ENCODE peak calls at places on chromosomes 12 and 14, in seven cellular contexts. W, L, G, M, Y, D and V are unnamed samples.

GRCh38 chr12:45334396-45334795 is 118.5 kb downstream of the ANO6 start:
- DNase-seq in W (no peak), D (no peak), M (no peak), Y (no peak), G (no peak), L (no peak), V (no peak)

GRCh38 chr14:73233564-73233963 is 3.7 kb upstream of the PAPLN start:
- DNase-seq in M (no peak), L (no peak), G (no peak), D (peak; percentile 29), W (no peak), Y (no peak), V (no peak)

GRCh38 chr14:51208982-51209381 is 31.1 kb upstream of the TMX1 start:
- DNase-seq in L (no peak), D (no peak), Y (no peak), W (no peak), G (no peak), M (no peak), V (no peak)

GRCh38 chr14:67492538-67492937 is 4.0 kb upstream of the TMEM229B start:
- DNase-seq in M (no peak), G (no peak), D (no peak), L (no peak), Y (no peak), W (no peak), V (no peak)

GRCh38 chr14:94447986-94448808 is 4.4 kb downstream of the SERPINA11 start:
- DNase-seq in M (no peak), D (no peak), W (no peak), Y (no peak), G (no peak), L (no peak), V (no peak)

GRCh38 chr14:29489911-29490310 is 437.7 kb downstream of the PRKD1 start:
- DNase-seq in M (no peak), Y (no peak), W (no peak), D (no peak), L (no peak), G (no peak), V (no peak)

GRCh38 chr12:56520025-56520810 is 1.4 kb upstream of the RBMS2 start:
- DNase-seq in L (no peak), G (peak; percentile 59), W (peak; percentile 62), Y (no peak), M (no peak), D (no peak), V (no peak)

GRCh38 chr12:131432532-131433260 is 278.2 kb upstream of the SFSWAP start:
- DNase-seq in M (no peak), G (no peak), Y (no peak), D (peak; percentile 38), L (no peak), W (no peak), V (no peak)

GRCh38 chr12:56158926-56159461 is 835 bp downstream of the MYL6 start:
- DNase-seq in W (peak; percentile 78), G (peak; percentile 80), L (no peak), M (peak; percentile 50), Y (peak; percentile 72), D (peak; percentile 97), V (no peak)

GRCh38 chr12:129351481-129351880 is 498.2 kb downstream of the GLT1D1 start:
- DNase-seq in W (no peak), L (no peak), Y (no peak), G (no peak), D (no peak), M (no peak), V (no peak)

GRCh38 chr14:73753887-73754880 is 40.0 kb upstream of the PNMA1 start:
- DNase-seq in L (no peak), Y (no peak), M (no peak), G (peak; percentile 54), W (no peak), D (peak; percentile 83), V (no peak)

GRCh38 chr12:104358353-104359003 is 54.9 kb downstream of the EID3 start:
- DNase-seq in L (peak; percentile 69), W (peak; percentile 70), M (no peak), G (peak; percentile 68), Y (peak; percentile 63), D (peak; percentile 78), V (no peak)

GRCh38 chr14:74265312-74265965 is 26.2 kb downstream of the VSX2 start:
- DNase-seq in M (no peak), D (no peak), G (no peak), L (no peak), W (no peak), Y (no peak), V (no peak)

GRCh38 chr12:5003025-5003666 is 40.5 kb upstream of the KCNA5 start:
- DNase-seq in G (peak; percentile 58), L (peak; percentile 13), M (peak; percentile 57), D (peak; percentile 82), Y (no peak), W (peak; percentile 71), V (no peak)

GRCh38 chr12:129909051-129910020 is 5.5 kb upstream of the TMEM132D start:
- DNase-seq in W (no peak), L (no peak), G (no peak), D (no peak), M (no peak), Y (no peak), V (no peak)

DNA sequence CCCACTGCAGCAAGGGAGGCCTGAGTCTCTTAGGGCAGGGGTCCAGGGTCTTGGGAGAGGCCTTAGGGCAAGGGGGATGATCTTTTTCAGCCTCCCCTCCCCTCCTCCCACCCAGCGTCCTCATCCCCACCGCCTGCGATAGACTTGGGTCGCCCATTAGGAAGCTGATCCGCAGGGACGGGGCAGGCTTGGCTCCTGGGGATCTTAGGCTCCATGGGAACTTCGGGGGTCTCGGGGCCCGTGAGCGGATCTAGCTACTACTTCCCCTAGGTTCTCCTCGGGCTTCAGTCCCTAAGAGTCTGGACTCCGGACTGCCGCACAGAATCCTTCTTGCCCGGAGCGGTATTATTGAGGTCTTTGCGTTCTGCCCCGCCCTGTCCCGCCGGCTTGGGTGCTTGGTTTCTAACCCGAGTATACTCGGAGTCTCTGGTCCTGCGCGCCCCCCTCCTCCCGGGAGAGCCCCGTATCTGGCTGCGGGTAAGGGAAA is 2.2 kb upstream of the PTHLH start:
- DNase-seq in L (no peak), G (no peak), M (no peak), Y (no peak), D (no peak), W (no peak), V (no peak)
- H3K4me3 ChIP-seq in L (no peak overlapping the region), G (peak overlapping the region; percentile 36), M (peak overlapping the region; percentile 37), Y (no peak overlapping the region), D (no peak overlapping the region), W (peak overlapping the region; percentile 42), V (peak overlapping the region; percentile 35)

DNA sequence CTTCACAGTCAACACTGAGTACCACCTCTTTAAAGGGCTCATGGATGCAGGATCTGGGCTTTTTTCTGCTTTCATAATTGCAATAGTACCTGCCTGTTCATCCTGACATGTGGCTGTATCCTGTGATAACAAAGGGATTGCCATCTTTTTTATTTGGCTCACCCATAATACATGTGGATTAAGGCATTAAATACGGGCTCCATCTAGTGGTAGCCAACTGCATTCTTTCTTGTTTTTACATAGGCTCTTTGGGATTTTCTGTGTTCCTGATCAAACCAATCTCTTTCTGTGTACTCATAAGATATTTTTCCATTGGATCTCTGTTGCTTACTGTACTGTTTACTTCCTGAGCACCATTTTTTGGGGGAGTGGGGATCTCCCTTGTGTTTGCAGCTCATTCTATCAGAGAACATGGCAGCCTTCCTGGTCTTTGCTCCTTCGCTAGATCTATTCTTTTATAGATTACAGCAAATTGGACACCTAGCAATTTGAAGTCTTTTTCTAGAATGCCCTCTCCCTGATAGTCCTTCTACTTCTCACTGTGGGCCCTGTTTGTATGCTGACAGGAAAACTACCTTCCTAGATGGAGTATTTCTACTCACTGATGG is 723.4 kb upstream of the MDGA2 start:
- DNase-seq in G (peak; percentile 46), M (peak; percentile 3), Y (no peak), W (peak; percentile 46), D (no peak), L (no peak), V (peak; percentile 3)
- TF ChIP-seq CTCF in G (peak; percentile 51), M (peak; percentile 46), Y (no peak), W (peak; percentile 52), D (peak; percentile 42), L (no peak), V (peak; percentile 36)

GRCh38 chr12:116727902-116728301 is 10.0 kb downstream of the SPRING1 start:
- DNase-seq in Y (no peak), W (peak; percentile 15), M (no peak), L (no peak), G (no peak), D (no peak), V (no peak)

GRCh38 chr12:116734156-116734768 is 3.6 kb downstream of the SPRING1 start:
- DNase-seq in G (no peak), D (no peak), M (no peak), L (no peak), W (no peak), Y (no peak), V (no peak)

GRCh38 chr12:116735084-116735483 is 2.8 kb downstream of the SPRING1 start:
- DNase-seq in M (no peak), W (no peak), L (no peak), Y (no peak), D (no peak), G (no peak), V (no peak)

GRCh38 chr12:116735951-116736599 is 1.8 kb downstream of the SPRING1 start:
- DNase-seq in L (no peak), G (no peak), Y (no peak), D (no peak), M (no peak), W (no peak), V (no peak)

DNA sequence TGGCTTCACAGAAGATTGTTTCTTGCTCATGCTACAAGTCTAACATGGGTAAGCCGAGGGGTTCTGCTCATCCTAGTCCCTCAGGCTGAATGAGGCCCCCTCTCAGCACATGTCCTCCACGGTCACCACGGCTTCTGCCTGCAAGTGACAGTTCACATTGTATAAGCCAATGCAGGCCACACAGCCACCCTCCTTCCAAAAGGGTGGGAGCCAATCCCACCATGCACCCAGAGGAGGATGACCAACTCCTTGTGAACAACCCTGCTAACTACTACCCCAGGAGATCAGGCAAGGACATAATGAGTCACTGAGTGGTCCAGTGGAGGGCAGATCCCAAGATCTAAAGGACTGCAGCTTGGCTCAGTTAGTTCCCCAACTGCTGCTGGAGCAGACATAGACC is 6.1 kb downstream of the SPRING1 start:
- DNase-seq in L (no peak), D (no peak), Y (no peak), M (no peak), W (no peak), G (no peak), V (no peak)
- H3K4me3 ChIP-seq in L (no peak overlapping the region), D (no peak overlapping the region), Y (no peak overlapping the region), M (no peak overlapping the region), W (no peak overlapping the region), G (no peak overlapping the region), V (no peak overlapping the region)

DNA sequence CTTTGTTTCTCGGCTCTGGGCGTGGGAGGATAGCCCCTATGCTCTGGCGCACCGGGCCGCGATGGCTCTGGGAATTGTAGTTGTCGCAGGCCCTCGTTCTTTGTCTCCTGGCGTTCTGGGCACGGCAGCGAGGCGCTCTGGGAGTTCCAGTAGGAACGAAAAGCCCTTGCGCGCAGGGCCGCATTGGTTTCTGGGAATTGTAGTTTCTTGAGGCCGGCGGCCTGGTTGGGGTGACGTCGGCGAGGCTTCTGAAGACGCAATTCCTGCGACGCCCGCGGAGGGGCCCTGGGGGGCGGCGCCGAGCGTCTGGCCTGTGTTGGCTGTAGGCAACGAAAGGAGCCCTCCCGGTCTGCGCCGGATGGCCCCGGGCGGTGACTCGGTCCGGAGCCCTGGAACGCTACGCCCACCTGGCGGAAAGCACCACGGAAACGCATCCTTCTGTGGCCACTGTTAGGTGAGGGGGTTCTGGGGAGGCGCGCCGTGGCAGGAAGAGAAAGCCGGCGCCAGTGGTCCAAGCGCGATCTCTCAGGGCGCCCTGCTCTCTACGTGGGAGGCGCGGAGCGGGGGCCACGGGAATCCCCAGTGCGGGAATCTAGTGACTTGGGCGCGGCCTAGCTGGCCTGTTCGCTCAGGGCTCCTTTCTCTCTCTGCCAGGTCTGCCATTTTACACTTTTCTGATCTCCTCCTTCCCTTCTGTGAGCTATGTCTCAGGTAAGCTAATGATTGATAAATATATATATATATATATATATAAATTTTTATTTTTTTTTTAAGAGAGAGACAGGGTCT is at the start of gene ZNF140:
- DNase-seq in W (peak; percentile 99), M (peak; percentile 68), D (peak; percentile 98), G (peak; percentile 98), L (peak; percentile 92), Y (peak; percentile 96), V (peak; percentile 89)
- TF ChIP-seq CTCF in W (no peak), M (no peak), D (peak; percentile 23), G (peak; percentile 30), L (peak; percentile 33), Y (peak; percentile 57), V (no peak)